ENCODE peak calls at places on chromosome 5, in five cellular contexts. One of them, this sample, is unnamed.

GRCh38 chr5:44332360-44332971 is 56.8 kb downstream of the FGF10 start:
- DNase-seq in H1: no peak
- DNase-seq in H9: no peak
- DNase-seq in neuronal stem cell: peak; percentile 49
- DNase-seq in IMR-90: peak; percentile 52
- DNase-seq in this sample: peak; percentile 50

GRCh38 chr5:54243483-54244080 is 66.8 kb downstream of the ARL15 start:
- DNase-seq in H9: no peak
- DNase-seq in IMR-90: peak; percentile 47
- DNase-seq in neuronal stem cell: peak; percentile 27
- DNase-seq in H1: no peak
- DNase-seq in this sample: peak; percentile 48

GRCh38 chr5:97452646-97453045 is 269.6 kb upstream of the RIOK2 start:
- DNase-seq in H9: no peak
- DNase-seq in IMR-90: no peak
- DNase-seq in neuronal stem cell: no peak
- DNase-seq in H1: no peak
- DNase-seq in this sample: no peak

GRCh38 chr5:82717734-82718133 is 359.5 kb downstream of the TMEM167A start:
- DNase-seq in neuronal stem cell: no peak
- DNase-seq in H1: no peak
- DNase-seq in H9: no peak
- DNase-seq in IMR-90: no peak
- DNase-seq in this sample: no peak

GRCh38 chr5:34571380-34572041 is 84.6 kb upstream of the RAI14 start:
- DNase-seq in H9: no peak
- DNase-seq in neuronal stem cell: no peak
- DNase-seq in H1: no peak
- DNase-seq in IMR-90: peak; percentile 87
- DNase-seq in this sample: peak; percentile 77

GRCh38 chr5:179294131-179294780 is 51.0 kb downstream of the ADAMTS2 start:
- DNase-seq in IMR-90: no peak
- DNase-seq in H1: no peak
- DNase-seq in neuronal stem cell: no peak
- DNase-seq in H9: no peak
- DNase-seq in this sample: no peak

GRCh38 chr5:8865686-8866374 is 680.0 kb downstream of the SEMA5A start:
- DNase-seq in H9: no peak
- DNase-seq in H1: no peak
- DNase-seq in neuronal stem cell: no peak
- DNase-seq in IMR-90: no peak
- DNase-seq in this sample: no peak

GRCh38 chr5:172715931-172716682 is 54.9 kb downstream of the DUSP1 start:
- DNase-seq in H1: no peak
- DNase-seq in IMR-90: no peak
- DNase-seq in H9: peak; percentile 68
- DNase-seq in neuronal stem cell: no peak
- DNase-seq in this sample: no peak

GRCh38 chr5:103397996-103398581 is 139.5 kb downstream of the MACIR start:
- DNase-seq in IMR-90: peak; percentile 36
- DNase-seq in H9: no peak
- DNase-seq in H1: no peak
- DNase-seq in neuronal stem cell: no peak
- DNase-seq in this sample: peak; percentile 28

GRCh38 chr5:105544300-105544699 is 1981.7 kb upstream of the NUDT12 start:
- DNase-seq in H1: no peak
- DNase-seq in neuronal stem cell: no peak
- DNase-seq in H9: no peak
- DNase-seq in IMR-90: no peak
- DNase-seq in this sample: no peak

GRCh38 chr5:75588666-75589065 is 22.6 kb upstream of the ANKDD1B start:
- DNase-seq in neuronal stem cell: no peak
- DNase-seq in IMR-90: no peak
- DNase-seq in H9: no peak
- DNase-seq in H1: no peak
- DNase-seq in this sample: no peak

GRCh38 chr5:103741984-103742383 is 179.4 kb upstream of the NUDT12 start:
- DNase-seq in IMR-90: no peak
- DNase-seq in H1: no peak
- DNase-seq in H9: no peak
- DNase-seq in neuronal stem cell: no peak
- DNase-seq in this sample: no peak

GRCh38 chr5:14038341-14038959 is 94.0 kb upstream of the DNAH5 start:
- DNase-seq in H9: no peak
- DNase-seq in H1: no peak
- DNase-seq in IMR-90: peak; percentile 97
- DNase-seq in neuronal stem cell: no peak
- DNase-seq in this sample: peak; percentile 86

GRCh38 chr5:67621040-67621397 is 424.4 kb upstream of the CD180 start:
- DNase-seq in H1: no peak
- DNase-seq in IMR-90: no peak
- DNase-seq in H9: no peak
- DNase-seq in neuronal stem cell: no peak
- DNase-seq in this sample: no peak

GRCh38 chr5:81147970-81148571 is 85.1 kb upstream of the CKMT2 start:
- DNase-seq in IMR-90: no peak
- DNase-seq in neuronal stem cell: no peak
- DNase-seq in H1: no peak
- DNase-seq in H9: no peak
- DNase-seq in this sample: no peak
- H2AFZ ChIP-seq in IMR-90: no peak overlapping the region
- H2AFZ ChIP-seq in neuronal stem cell: peak overlapping the region; percentile 57
- H2AFZ ChIP-seq in H1: no peak overlapping the region
- H2AFZ ChIP-seq in H9: no peak overlapping the region
- H2AFZ ChIP-seq in this sample: no peak overlapping the region

GRCh38 chr5:19880430-19880829 is 107.6 kb downstream of the CDH18 start:
- DNase-seq in neuronal stem cell: no peak
- DNase-seq in H1: no peak
- DNase-seq in H9: no peak
- DNase-seq in IMR-90: no peak
- DNase-seq in this sample: no peak

GRCh38 chr5:19880859-19881436 is 107.1 kb downstream of the CDH18 start:
- DNase-seq in neuronal stem cell: no peak
- DNase-seq in H9: no peak
- DNase-seq in IMR-90: no peak
- DNase-seq in H1: no peak
- DNase-seq in this sample: no peak

GRCh38 chr5:19885040-19885824 is 102.8 kb downstream of the CDH18 start:
- DNase-seq in H1: no peak
- DNase-seq in neuronal stem cell: no peak
- DNase-seq in IMR-90: no peak
- DNase-seq in H9: no peak
- DNase-seq in this sample: no peak

GRCh38 chr5:19891658-19892057 is 96.3 kb downstream of the CDH18 start:
- DNase-seq in H1: no peak
- DNase-seq in IMR-90: peak; percentile 72
- DNase-seq in H9: no peak
- DNase-seq in neuronal stem cell: no peak
- DNase-seq in this sample: peak; percentile 12

DNA sequence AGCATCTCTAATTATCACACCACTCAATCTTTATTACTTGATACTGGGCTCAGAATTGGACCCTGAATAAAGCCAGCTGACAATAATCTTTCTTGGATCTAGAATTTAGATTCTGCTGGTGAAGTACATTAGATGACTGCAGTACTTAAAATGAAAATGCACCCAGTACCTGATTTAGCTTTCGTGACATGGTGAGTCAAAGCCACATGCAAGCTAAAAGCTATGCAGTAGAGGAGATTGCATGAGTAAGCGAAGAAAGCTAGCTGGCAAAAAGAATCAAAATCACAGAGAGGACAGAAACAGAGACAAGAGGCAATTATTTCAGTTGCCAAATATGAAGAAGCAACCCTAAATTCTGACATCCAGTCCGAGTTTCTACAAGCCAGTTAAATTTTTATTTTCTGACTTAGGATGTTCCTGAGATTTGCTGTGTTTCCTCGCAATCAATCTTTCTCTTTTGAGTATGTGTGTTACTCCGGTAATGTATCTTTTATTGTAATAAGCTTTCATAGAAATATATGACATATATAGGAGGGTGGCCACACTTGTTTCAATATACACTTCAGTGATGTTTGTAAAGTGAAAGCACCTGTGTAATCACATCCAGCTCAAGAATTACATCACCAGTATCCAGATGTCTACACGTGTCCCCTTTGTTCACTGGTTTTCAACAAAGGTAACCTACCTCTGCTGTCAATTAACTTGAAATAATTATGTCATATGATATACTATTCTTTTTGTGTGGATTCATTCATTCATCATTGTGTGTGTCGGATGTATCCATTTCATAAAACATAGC is 101.7 kb downstream of the CDH18 start:
- DNase-seq in H9: no peak
- DNase-seq in IMR-90: peak; percentile 86
- DNase-seq in neuronal stem cell: no peak
- DNase-seq in H1: no peak
- DNase-seq in this sample: peak; percentile 44
- H2BK15ac ChIP-seq in H9: no peak overlapping the region
- H2BK15ac ChIP-seq in IMR-90: no peak overlapping the region
- H2BK15ac ChIP-seq in neuronal stem cell: no peak overlapping the region
- H2BK15ac ChIP-seq in H1: no peak overlapping the region
- H2BK15ac ChIP-seq in this sample: no peak overlapping the region

GRCh38 chr5:95281211-95281610 is 3.7 kb downstream of the MCTP1 start:
- DNase-seq in H1: no peak
- DNase-seq in H9: peak; percentile 78
- DNase-seq in IMR-90: peak; percentile 1
- DNase-seq in neuronal stem cell: no peak
- DNase-seq in this sample: peak; percentile 22

GRCh38 chr5:95283761-95284511 is 958 bp downstream of the MCTP1 start:
- DNase-seq in IMR-90: no peak
- DNase-seq in neuronal stem cell: peak; percentile 55
- DNase-seq in H1: peak; percentile 85
- DNase-seq in H9: peak; percentile 79
- DNase-seq in this sample: peak; percentile 14

GRCh38 chr5:95283022-95283615 is 1.8 kb downstream of the MCTP1 start:
- DNase-seq in neuronal stem cell: no peak
- DNase-seq in H9: peak; percentile 45
- DNase-seq in H1: no peak
- DNase-seq in IMR-90: no peak
- DNase-seq in this sample: no peak

GRCh38 chr5:95284512-95285405 is at the start of gene MCTP1:
- DNase-seq in H9: peak; percentile 66
- DNase-seq in neuronal stem cell: peak; percentile 44
- DNase-seq in IMR-90: no peak
- DNase-seq in H1: peak; percentile 76
- DNase-seq in this sample: peak; percentile 19

DNA sequence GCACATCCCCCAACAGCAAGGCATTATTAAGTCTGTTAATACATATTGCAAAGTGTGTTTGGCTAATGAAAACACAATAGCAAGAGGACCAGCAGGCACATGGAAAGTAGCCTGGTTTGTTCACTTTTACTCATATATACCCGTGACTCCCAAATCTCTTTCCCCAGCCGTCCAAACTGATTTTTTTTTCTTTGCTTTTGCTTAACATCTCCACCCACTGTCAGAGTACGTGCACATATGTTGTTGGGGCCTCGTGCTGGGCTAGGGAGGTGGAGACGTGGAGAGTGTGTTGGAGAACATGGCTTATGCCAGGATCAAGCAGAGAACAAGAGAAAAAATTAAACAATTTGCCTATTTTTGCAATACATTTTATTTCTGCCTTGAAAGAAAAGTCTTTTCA is 4.2 kb downstream of the MCTP1 start:
- DNase-seq in H9: no peak
- DNase-seq in neuronal stem cell: no peak
- DNase-seq in IMR-90: no peak
- DNase-seq in H1: no peak
- DNase-seq in this sample: no peak
- H3K4ac ChIP-seq in H9: no peak overlapping the region
- H3K4ac ChIP-seq in neuronal stem cell: no peak overlapping the region
- H3K4ac ChIP-seq in IMR-90: no peak overlapping the region
- H3K4ac ChIP-seq in H1: no peak overlapping the region
- H3K4ac ChIP-seq in this sample: no peak overlapping the region

DNA sequence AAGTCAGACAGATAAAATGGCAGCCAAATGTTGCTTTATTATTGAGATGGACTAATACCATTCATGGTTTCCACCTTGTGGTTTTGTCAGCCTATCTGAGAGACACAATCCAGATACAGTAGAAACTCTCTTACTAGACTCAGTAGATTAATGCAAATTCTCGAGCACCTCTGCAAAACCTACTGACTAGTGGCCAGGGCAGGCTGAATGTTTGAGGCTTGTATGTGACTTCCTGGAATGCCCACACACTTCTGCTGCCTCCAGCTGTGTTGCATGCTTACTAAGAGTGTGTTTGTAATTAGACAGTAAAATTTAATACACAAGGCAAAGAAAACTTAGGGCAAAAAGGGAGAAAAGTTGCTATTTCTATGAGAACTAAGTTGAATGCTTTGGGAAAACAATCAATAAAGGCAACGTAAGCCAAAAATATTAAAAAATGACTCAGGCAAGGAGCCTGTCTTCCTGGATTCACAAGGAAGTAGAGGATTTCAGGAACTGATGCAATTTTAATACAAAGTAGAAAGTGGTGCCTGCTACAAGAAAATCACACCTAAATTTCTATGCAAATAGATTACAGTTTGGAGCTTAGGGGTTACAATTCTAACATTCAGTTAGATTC is 30.3 kb upstream of the CCNG1 start:
- DNase-seq in H9: no peak
- DNase-seq in H1: no peak
- DNase-seq in IMR-90: no peak
- DNase-seq in neuronal stem cell: no peak
- DNase-seq in this sample: peak; percentile 2
- H2AFZ ChIP-seq in H9: no peak overlapping the region
- H2AFZ ChIP-seq in H1: no peak overlapping the region
- H2AFZ ChIP-seq in IMR-90: no peak overlapping the region
- H2AFZ ChIP-seq in neuronal stem cell: no peak overlapping the region
- H2AFZ ChIP-seq in this sample: no peak overlapping the region

This sample was measured in mesenchymal stem cell.